ENCODE peak calls at places on chromosomes 11 and 22, in six cellular contexts. P is tibial artery, Q is fibroblast of the aortic adventitia, I is GM23338, O is cardiac fibroblast, R is AG09309. L is an unnamed sample.

GRCh38 chr11:75241906-75242644 is 1.5 kb downstream of the TPBGL start:
- DNase-seq in P (peak), O (no peak), I (peak), R (no peak), Q (no peak), L (no peak)

GRCh38 chr11:128716661-128717210 is 22.9 kb downstream of the FLI1 start:
- DNase-seq in Q (peak), R (no peak), O (peak), I (peak), P (no peak), L (no peak)

GRCh38 chr11:105137286-105137685 is 2.3 kb downstream of the CARD18 start:
- DNase-seq in I (no peak), R (no peak), O (peak), P (no peak), Q (peak), L (no peak)

GRCh38 chr11:77411238-77411637 is 62.7 kb downstream of the PAK1 start:
- DNase-seq in R (no peak), Q (peak), O (peak), I (peak), P (peak), L (no peak)

GRCh38 chr22:28032896-28033295 is 113.8 kb upstream of the PITPNB start:
- DNase-seq in I (no peak), O (no peak), P (no peak), R (no peak), Q (no peak), L (no peak)

GRCh38 chr11:9905562-9905961 is 241.7 kb downstream of the SWAP70 start:
- DNase-seq in I (peak), Q (no peak), R (no peak), P (no peak), O (peak), L (no peak)

GRCh38 chr11:96319901-96320656 is 22.9 kb downstream of the MAML2 start:
- DNase-seq in I (no peak), O (no peak), Q (no peak), R (no peak), P (no peak), L (no peak)

GRCh38 chr11:131254254-131254653 is 116.2 kb upstream of the NTM start:
- DNase-seq in P (no peak), O (no peak), R (no peak), Q (no peak), I (peak), L (no peak)

GRCh38 chr11:23540101-23540561 is 679.9 kb upstream of the CCDC179 start:
- DNase-seq in P (no peak), I (peak), O (peak), Q (peak), R (no peak), L (peak)

GRCh38 chr11:110909331-110909730 is 197.1 kb upstream of the ARHGAP20 start:
- DNase-seq in Q (peak), I (no peak), O (no peak), P (no peak), R (no peak), L (no peak)

GRCh38 chr11:93481696-93482095 is 61.5 kb downstream of the SMCO4 start:
- DNase-seq in P (no peak), O (no peak), Q (no peak), I (no peak), R (no peak), L (no peak)

GRCh38 chr22:19891350-19892248 is 36.9 kb upstream of the GNB1L start:
- DNase-seq in Q (peak), O (peak), R (no peak), I (peak), P (no peak), L (peak)

GRCh38 chr11:21908211-21908610 is 284.7 kb upstream of the ANO5 start:
- DNase-seq in Q (no peak), P (no peak), R (no peak), I (no peak), O (no peak), L (no peak)

GRCh38 chr11:129894281-129895125 is 875 bp downstream of the NFRKB start:
- DNase-seq in R (no peak), I (no peak), O (peak), P (no peak), Q (peak), L (no peak)

GRCh38 chr11:3171931-3172560 is 6.9 kb upstream of the OSBPL5 start:
- DNase-seq in R (no peak), P (peak), Q (no peak), I (no peak), O (no peak), L (no peak)

GRCh38 chr11:82191690-82192089 is 542.0 kb downstream of the FAM181B start:
- DNase-seq in Q (no peak), I (no peak), R (no peak), P (no peak), O (no peak), L (no peak)

GRCh38 chr11:76802621-76803020 is 19.5 kb downstream of the TSKU start:
- DNase-seq in Q (no peak), I (no peak), P (peak), R (no peak), O (no peak), L (no peak)

GRCh38 chr11:12735262-12735661 is 61.0 kb downstream of the TEAD1 start:
- DNase-seq in Q (no peak), R (no peak), P (no peak), I (no peak), O (no peak), L (no peak)

GRCh38 chr11:64720167-64720566 is 2.8 kb downstream of the NRXN2 start:
- DNase-seq in R (no peak), P (no peak), Q (no peak), O (no peak), I (no peak), L (no peak)

GRCh38 chr22:19722915-19723164 is 499 bp upstream of the GP1BB start:
- DNase-seq in P (no peak), I (peak), Q (no peak), R (no peak), O (no peak), L (no peak)

GRCh38 chr11:34978236-34979191 is 62.1 kb downstream of the PDHX start:
- DNase-seq in Q (no peak), P (no peak), R (no peak), O (peak), I (peak), L (no peak)

GRCh38 chr22:41998361-41999261 is at the start of gene WBP2NL:
- DNase-seq in Q (peak), R (peak), P (peak), O (peak), I (peak), L (no peak)

GRCh38 chr11:1747753-1748466 is 2.5 kb downstream of the IFITM10 start:
- DNase-seq in Q (no peak), O (no peak), P (peak), I (no peak), R (no peak), L (no peak)

GRCh38 chr22:37751449-37752188 is 54.8 kb downstream of the TRIOBP start:
- DNase-seq in Q (peak), P (no peak), R (no peak), O (no peak), I (no peak), L (no peak)

GRCh38 chr11:73346186-73346935 is 29.8 kb upstream of the RELT start:
- DNase-seq in I (no peak), Q (no peak), P (no peak), R (no peak), O (no peak), L (no peak)

DNA sequence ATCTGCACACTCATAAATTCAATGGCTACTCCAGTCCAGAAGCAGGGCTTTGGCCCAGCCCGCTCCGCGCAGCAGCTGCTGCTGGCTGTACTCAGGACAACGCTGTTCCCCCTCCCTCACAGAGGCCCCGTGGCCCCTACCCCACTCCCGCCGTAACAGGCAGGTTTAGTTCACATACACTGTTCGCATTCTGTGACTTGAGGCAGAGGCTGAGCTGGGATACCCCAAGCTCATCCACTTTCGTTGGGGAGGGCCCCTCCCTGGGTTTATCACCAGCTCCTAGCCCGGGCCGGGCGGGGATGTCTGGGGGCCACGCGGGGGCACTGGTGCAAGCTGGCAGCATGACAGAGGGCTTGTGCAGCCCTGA is 52.4 kb downstream of the SYT13 start:
- DNase-seq in O (no peak), P (peak), I (no peak), Q (no peak), R (no peak), L (no peak)
- TF ChIP-seq CTCF in O (no peak), P (no peak), I (no peak), Q (no peak), R (no peak), L (no peak)

GRCh38 chr11:112881461-112881860 is 79.8 kb upstream of the NCAM1 start:
- DNase-seq in P (peak), O (no peak), Q (peak), I (peak), R (no peak), L (no peak)
- H3K4me3 ChIP-seq in P (peak), O (no peak), Q (peak), I (peak), R (no peak), L (no peak)

DNA sequence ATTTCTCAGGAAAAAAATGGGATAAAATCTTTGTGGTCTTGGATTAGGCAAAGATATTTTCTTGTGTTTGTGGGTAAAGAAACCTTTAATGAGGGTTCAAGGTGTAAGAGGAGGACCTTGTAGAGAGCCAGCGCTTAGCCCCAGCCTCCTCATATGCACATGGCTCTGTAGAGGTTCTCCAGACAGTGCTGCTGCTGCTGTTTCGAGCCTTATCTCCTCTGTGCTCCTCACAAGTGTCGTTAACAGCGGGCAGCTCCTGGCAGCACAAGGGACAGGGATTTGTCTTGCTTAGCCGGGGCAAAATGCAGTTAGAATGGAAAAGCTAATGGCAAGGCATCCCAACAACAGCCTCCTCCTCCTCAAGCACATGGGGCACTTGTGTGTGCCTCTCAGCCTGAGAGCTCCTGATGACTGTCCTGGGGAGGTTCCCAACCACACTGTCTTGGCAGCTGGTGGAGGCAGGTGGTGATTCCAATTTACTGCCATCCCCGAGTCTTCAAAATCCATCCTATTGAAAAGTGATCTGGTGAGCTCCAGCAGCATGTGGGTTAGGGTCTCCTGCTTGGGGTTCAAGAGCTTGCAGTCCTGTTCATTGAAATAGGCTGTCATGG is 7.6 kb upstream of the MSANTD2 start:
- DNase-seq in Q (no peak), P (no peak), I (no peak), O (no peak), R (no peak), L (no peak)
- TF ChIP-seq CTCF in Q (no peak), P (no peak), I (no peak), O (no peak), R (no peak), L (no peak)

GRCh38 chr22:16717699-16718558 is 107.3 kb downstream of the XKR3 start:
- DNase-seq in R (no peak), Q (no peak), I (peak), P (no peak), O (no peak), L (no peak)
- H3K4me3 ChIP-seq in R (no peak), Q (no peak), I (peak), P (no peak), O (no peak), L (no peak)

GRCh38 chr22:21624880-21625791 is 4.7 kb downstream of the YDJC start:
- DNase-seq in O (no peak), Q (no peak), R (no peak), P (no peak), I (no peak), L (no peak)

GRCh38 chr22:21623402-21623970 is 6.3 kb downstream of the YDJC start:
- DNase-seq in I (no peak), P (no peak), O (no peak), R (no peak), Q (no peak), L (no peak)

GRCh38 chr22:21626073-21626734 is 3.6 kb downstream of the YDJC start:
- DNase-seq in Q (no peak), I (no peak), R (no peak), O (no peak), P (no peak), L (no peak)

GRCh38 chr22:21622624-21623401 is 7.0 kb downstream of the YDJC start:
- DNase-seq in P (no peak), R (no peak), Q (no peak), O (no peak), I (no peak), L (no peak)

GRCh38 chr22:21624120-21624879 is 5.5 kb downstream of the YDJC start:
- DNase-seq in Q (peak), P (no peak), I (peak), R (no peak), O (peak), L (no peak)
- TF ChIP-seq CTCF in Q (peak), P (peak), I (peak), R (peak), O (peak), L (peak)

GRCh38 chr11:113279591-113279990 is 34.8 kb upstream of the TTC12 start:
- DNase-seq in P (no peak), I (no peak), Q (no peak), O (no peak), R (no peak), L (no peak)
- H3K4me3 ChIP-seq in P (no peak), I (no peak), Q (no peak), O (no peak), R (no peak), L (no peak)

GRCh38 chr11:30016588-30017363 is at the start of gene KCNA4:
- DNase-seq in I (peak), P (no peak), Q (no peak), O (no peak), R (no peak), L (no peak)
- TF ChIP-seq CTCF in I (peak), P (peak), Q (no peak), O (no peak), R (no peak), L (no peak)

GRCh38 chr11:117583063-117583801 is 213.8 kb downstream of the DSCAML1 start:
- DNase-seq in P (peak), I (peak), Q (no peak), R (no peak), O (no peak), L (no peak)
- H3K4me3 ChIP-seq in P (no peak), I (no peak), Q (no peak), R (no peak), O (no peak), L (no peak)

GRCh38 chr11:65851811-65852507 is 6.0 kb downstream of the CFL1 start:
- DNase-seq in R (no peak), Q (no peak), P (peak), I (no peak), O (no peak), L (no peak)

GRCh38 chr11:65852508-65853248 is 5.3 kb downstream of the CFL1 start:
- DNase-seq in O (no peak), Q (no peak), P (peak), I (no peak), R (no peak), L (no peak)

GRCh38 chr11:65849771-65850216 is 8.2 kb downstream of the CFL1 start:
- DNase-seq in I (no peak), R (no peak), O (no peak), Q (no peak), P (no peak), L (no peak)

GRCh38 chr11:65850217-65851082 is 7.5 kb downstream of the CFL1 start:
- DNase-seq in R (no peak), Q (no peak), I (no peak), P (no peak), O (no peak), L (no peak)

DNA sequence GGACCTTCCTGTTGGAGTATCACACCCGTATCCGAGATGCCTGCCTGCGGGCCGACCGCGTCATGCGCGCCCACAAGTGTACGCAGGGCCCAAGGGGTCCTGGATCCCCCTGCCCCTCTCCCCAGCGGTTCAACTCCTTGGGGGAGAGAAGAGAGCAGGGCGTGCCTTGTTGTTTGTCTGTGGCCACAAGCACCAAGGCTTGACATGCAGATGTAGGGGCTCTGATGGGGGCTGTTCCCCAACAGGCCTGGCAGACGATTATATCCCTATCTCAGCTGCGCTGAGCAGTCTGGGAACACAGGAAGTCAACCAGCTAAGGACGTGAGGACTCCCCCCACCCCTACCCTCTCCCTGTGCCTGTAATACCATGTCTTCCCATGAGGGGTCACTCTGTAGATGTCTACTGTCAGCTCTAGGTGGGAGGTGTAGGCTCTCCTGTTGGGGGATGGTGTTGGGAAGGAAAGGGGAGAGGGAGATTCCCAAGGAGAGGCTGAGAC is 6.8 kb downstream of the CFL1 start:
- DNase-seq in I (peak), O (peak), P (peak), R (no peak), Q (no peak), L (no peak)
- TF ChIP-seq CTCF in I (peak), O (peak), P (no peak), R (peak), Q (peak), L (peak)

GRCh38 chr11:7571640-7572000 is 57.8 kb downstream of the PPFIBP2 start:
- DNase-seq in P (peak), I (peak), R (no peak), Q (peak), O (peak), L (no peak)
- H3K4me3 ChIP-seq in P (no peak), I (no peak), R (no peak), Q (no peak), O (no peak), L (no peak)

L was measured in HFF-Myc.